ENCODE peak calls at places on chromosomes 13 and 19, in eight cellular contexts. C, Y, O, M, J, V, Q and P are unnamed samples.

GRCh38 chr19:56947206-56947605 is 106.7 kb upstream of the PEG3 start:
- DNase-seq in C (no peak), Y (no peak), O (no peak), M (no peak), J (no peak), V (no peak), Q (no peak), P (no peak)

GRCh38 chr19:43687660-43687997 is 17.7 kb upstream of the PLAUR start:
- DNase-seq in C (no peak), Y (no peak), O (no peak), M (no peak), J (no peak), V (no peak), Q (no peak), P (no peak)

GRCh38 chr13:98172570-98173405 is 4.3 kb downstream of the RNF113B start:
- DNase-seq in C (no peak), Y (no peak), O (peak), M (no peak), J (no peak), V (no peak), Q (no peak), P (no peak)

GRCh38 chr19:4889034-4889825 is 13.5 kb downstream of the ARRDC5 start:
- DNase-seq in C (no peak), Y (peak), O (peak), M (no peak), J (peak), V (no peak), Q (no peak), P (peak)

GRCh38 chr19:47280183-47280797 is 5.6 kb downstream of the INAFM1 start:
- DNase-seq in C (no peak), Y (no peak), O (peak), M (no peak), J (no peak), V (no peak), Q (no peak), P (no peak)

GRCh38 chr13:38262211-38262610 is 87.4 kb upstream of the UFM1 start:
- DNase-seq in C (no peak), Y (no peak), O (peak), M (no peak), J (peak), V (peak), Q (no peak), P (no peak)

GRCh38 chr19:17329061-17329767 is 5.4 kb downstream of the ANO8 start:
- DNase-seq in C (no peak), Y (no peak), O (no peak), M (no peak), J (no peak), V (no peak), Q (no peak), P (no peak)

GRCh38 chr19:9878511-9879196 is 43.5 kb downstream of the PIN1 start:
- DNase-seq in C (no peak), Y (no peak), O (peak), M (no peak), J (peak), V (no peak), Q (no peak), P (no peak)

GRCh38 chr19:45090034-45090433 is 2.9 kb upstream of the PPP1R37 start:
- DNase-seq in C (no peak), Y (no peak), O (no peak), M (no peak), J (no peak), V (no peak), Q (no peak), P (no peak)

GRCh38 chr13:33676700-33677048 is 141.3 kb upstream of the RFC3 start:
- DNase-seq in C (peak), Y (no peak), O (peak), M (peak), J (peak), V (peak), Q (no peak), P (peak)

GRCh38 chr19:39677931-39678889 is 22.5 kb downstream of the LGALS16 start:
- DNase-seq in C (peak), Y (peak), O (peak), M (no peak), J (no peak), V (no peak), Q (no peak), P (no peak)

GRCh38 chr13:40388617-40389016 is 277.8 kb downstream of the FOXO1 start:
- DNase-seq in C (peak), Y (no peak), O (peak), M (peak), J (peak), V (no peak), Q (no peak), P (peak)

GRCh38 chr13:21338156-21338555 is 120.9 kb downstream of the ZDHHC20 start:
- DNase-seq in C (no peak), Y (no peak), O (no peak), M (no peak), J (no peak), V (no peak), Q (no peak), P (no peak)

GRCh38 chr13:27171244-27171829 is at the start of gene USP12:
- DNase-seq in C (no peak), Y (no peak), O (no peak), M (no peak), J (no peak), V (no peak), Q (no peak), P (no peak)

GRCh38 chr19:40630571-40631160 is 29.5 kb downstream of the LTBP4 start:
- DNase-seq in C (no peak), Y (no peak), O (no peak), M (no peak), J (no peak), V (no peak), Q (no peak), P (no peak)

GRCh38 chr19:55526216-55527196 is 10.4 kb downstream of the SBK2 start:
- DNase-seq in C (peak), Y (peak), O (peak), M (peak), J (peak), V (no peak), Q (no peak), P (peak)

GRCh38 chr13:99875391-99875790 is 96.2 kb downstream of the ZIC5 start:
- DNase-seq in C (no peak), Y (no peak), O (no peak), M (no peak), J (no peak), V (no peak), Q (no peak), P (no peak)

GRCh38 chr13:34358811-34359513 is 541.0 kb downstream of the RFC3 start:
- DNase-seq in C (no peak), Y (peak), O (peak), M (no peak), J (peak), V (peak), Q (no peak), P (peak)

GRCh38 chr19:33866696-33867095 is 70.0 kb downstream of the KCTD15 start:
- DNase-seq in C (no peak), Y (no peak), O (no peak), M (no peak), J (no peak), V (no peak), Q (no peak), P (no peak)

GRCh38 chr13:27599845-27600553 is 20.3 kb downstream of the LNX2 start:
- DNase-seq in C (no peak), Y (peak), O (peak), M (no peak), J (peak), V (peak), Q (peak), P (peak)

GRCh38 chr13:112140366-112140765 is 73.4 kb downstream of the SOX1 start:
- DNase-seq in C (no peak), Y (peak), O (no peak), M (no peak), J (no peak), V (no peak), Q (no peak), P (no peak)

GRCh38 chr13:105220063-105220462 is 1315.4 kb downstream of the EFNB2 start:
- DNase-seq in C (no peak), Y (no peak), O (peak), M (no peak), J (peak), V (no peak), Q (no peak), P (no peak)

GRCh38 chr13:97460004-97460756 is 26.2 kb downstream of the RAP2A start:
- DNase-seq in C (no peak), Y (peak), O (peak), M (no peak), J (no peak), V (no peak), Q (no peak), P (no peak)

GRCh38 chr19:48926909-48927308 is 6.6 kb upstream of the DHDH start:
- DNase-seq in C (peak), Y (peak), O (peak), M (peak), J (peak), V (peak), Q (peak), P (peak)

GRCh38 chr19:47098608-47099007 is 15.0 kb downstream of the ZC3H4 start:
- DNase-seq in C (no peak), Y (no peak), O (no peak), M (no peak), J (no peak), V (no peak), Q (no peak), P (no peak)

GRCh38 chr19:44820648-44821609 is 12.0 kb downstream of the BCAM start:
- DNase-seq in C (no peak), Y (no peak), O (no peak), M (no peak), J (peak), V (no peak), Q (no peak), P (no peak)

GRCh38 chr13:30690282-30691188 is 44.8 kb upstream of the ALOX5AP start:
- DNase-seq in C (peak), Y (peak), O (peak), M (peak), J (peak), V (peak), Q (no peak), P (peak)

GRCh38 chr13:26017196-26017921 is 34.5 kb downstream of the SHISA2 start:
- DNase-seq in C (peak), Y (no peak), O (no peak), M (no peak), J (no peak), V (no peak), Q (no peak), P (no peak)

GRCh38 chr19:16370671-16371391 is 46.2 kb downstream of the KLF2 start:
- DNase-seq in C (no peak), Y (no peak), O (no peak), M (no peak), J (no peak), V (no peak), Q (no peak), P (no peak)

GRCh38 chr19:5827342-5827890 is 12.1 kb downstream of the FUT6 start:
- DNase-seq in C (no peak), Y (no peak), O (no peak), M (no peak), J (no peak), V (no peak), Q (no peak), P (no peak)

GRCh38 chr19:35044317-35045117 is 3.0 kb downstream of the HPN start:
- DNase-seq in C (no peak), Y (no peak), O (peak), M (peak), J (no peak), V (no peak), Q (no peak), P (peak)

GRCh38 chr13:101398191-101398590 is 18.1 kb downstream of the NALCN start:
- DNase-seq in C (no peak), Y (no peak), O (peak), M (no peak), J (peak), V (no peak), Q (no peak), P (peak)

GRCh38 chr13:51806571-51806970 is 2.6 kb upstream of the DHRS12 start:
- DNase-seq in C (no peak), Y (no peak), O (peak), M (no peak), J (peak), V (no peak), Q (no peak), P (peak)

GRCh38 chr13:87123987-87124784 is 547.0 kb upstream of the SLITRK5 start:
- DNase-seq in C (no peak), Y (peak), O (peak), M (no peak), J (peak), V (peak), Q (peak), P (peak)

DNA sequence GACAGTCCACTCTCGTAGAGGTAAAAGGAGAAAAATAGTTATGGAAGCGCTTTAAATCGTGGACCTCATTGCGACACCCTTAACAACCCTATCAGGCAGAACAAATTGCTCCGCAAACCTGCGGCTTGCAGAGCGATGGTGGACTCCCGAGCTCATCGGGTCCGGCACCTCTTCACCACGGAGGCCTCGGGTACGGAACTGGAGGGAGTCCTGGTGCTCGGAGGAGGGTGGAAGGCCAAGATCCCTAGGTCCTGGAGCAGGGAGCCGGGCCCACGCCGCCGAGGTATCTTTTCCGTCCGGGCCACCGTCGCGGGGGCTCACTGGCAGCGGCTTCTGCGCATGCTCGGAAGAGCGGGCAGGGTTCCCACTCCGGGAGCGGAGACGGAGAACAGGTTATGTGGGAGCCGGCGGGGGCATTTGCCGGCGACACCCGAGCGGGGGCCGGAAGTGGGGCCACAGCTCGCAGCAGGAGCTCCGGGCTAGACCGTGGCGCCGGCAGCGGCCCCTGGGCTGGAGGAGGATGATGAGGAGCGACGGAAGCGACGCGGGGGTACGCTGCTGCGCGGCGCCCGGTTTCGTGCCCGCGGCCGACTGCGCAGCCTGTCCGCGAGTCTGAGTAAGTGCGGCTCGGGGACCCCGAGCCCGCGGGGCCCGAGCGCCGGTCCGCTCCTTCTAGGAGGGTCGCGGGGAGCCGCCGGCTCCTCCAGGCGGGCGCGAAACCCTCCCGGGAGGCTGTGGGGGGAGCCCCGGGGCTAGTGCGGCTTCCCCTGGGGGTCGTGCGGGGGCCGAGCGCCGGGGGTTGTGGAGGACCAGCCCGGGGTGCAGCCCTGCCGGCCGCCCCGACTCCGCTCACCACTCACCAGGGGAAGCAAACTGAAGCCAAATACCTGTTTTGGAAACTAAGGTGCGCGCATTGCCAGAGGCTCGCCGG is at the start of gene ABHD13:
- DNase-seq in C (peak), Y (peak), O (peak), M (peak), J (peak), V (peak), Q (peak), P (peak)
- TF ChIP-seq CTCF in C (no peak), Y (no peak), O (no peak), M (no peak), J (no peak), V (no peak), Q (no peak), P (no peak)

DNA sequence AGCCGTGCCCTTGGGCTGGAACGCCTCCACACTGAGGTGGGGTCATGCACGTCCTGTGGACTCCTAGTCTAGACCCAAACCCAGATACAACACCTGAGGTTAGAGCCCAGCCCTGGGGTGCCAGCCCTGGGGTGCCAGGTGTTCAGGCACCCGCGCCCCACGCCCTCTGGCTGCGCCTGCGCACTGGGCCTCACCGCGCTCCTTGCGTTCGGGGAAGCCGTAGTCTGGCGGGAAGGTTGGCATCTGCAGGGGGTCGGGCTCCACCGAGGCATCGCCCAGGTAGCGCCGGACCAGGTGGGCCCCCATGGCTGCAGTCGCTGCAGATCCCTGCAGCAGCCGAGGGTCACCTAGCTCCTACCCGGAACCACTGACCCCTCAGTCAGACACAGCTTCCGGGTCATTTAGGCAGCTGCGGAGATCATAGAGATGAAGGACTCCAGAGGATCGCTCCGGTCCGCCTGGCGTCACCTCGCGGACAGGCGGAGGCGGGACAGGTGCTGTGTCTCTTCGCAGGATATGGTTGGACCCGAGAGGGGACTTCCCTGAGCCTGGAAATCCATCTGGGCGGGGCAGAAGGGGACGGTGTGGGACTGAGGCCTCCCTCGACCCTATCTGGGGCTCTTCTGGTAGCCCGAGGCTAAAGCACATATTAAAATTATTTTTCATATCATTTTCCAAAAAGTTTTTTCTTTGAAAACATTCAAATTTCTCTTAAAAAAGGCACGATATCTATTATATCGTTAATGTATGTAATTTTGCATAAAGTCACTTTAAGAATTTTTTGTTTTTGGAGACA is at the start of gene NDUFB7:
- DNase-seq in C (peak), Y (peak), O (peak), M (peak), J (peak), V (peak), Q (peak), P (peak)
- TF ChIP-seq CTCF in C (peak), Y (peak), O (peak), M (peak), J (peak), V (peak), Q (peak), P (peak)

GRCh38 chr19:19552811-19553210 is 14.7 kb downstream of the CILP2 start:
- DNase-seq in C (no peak), Y (no peak), O (peak), M (no peak), J (peak), V (no peak), Q (no peak), P (no peak)
- TF ChIP-seq CTCF in C (peak), Y (peak), O (peak), M (peak), J (peak), V (peak), Q (peak), P (peak)

GRCh38 chr13:110680852-110681251 is 25.1 kb downstream of the CARS2 start:
- DNase-seq in C (no peak), Y (peak), O (peak), M (no peak), J (no peak), V (no peak), Q (peak), P (peak)
- TF ChIP-seq CTCF in C (peak), Y (peak), O (peak), M (no peak), J (peak), V (peak), Q (peak), P (peak)

DNA sequence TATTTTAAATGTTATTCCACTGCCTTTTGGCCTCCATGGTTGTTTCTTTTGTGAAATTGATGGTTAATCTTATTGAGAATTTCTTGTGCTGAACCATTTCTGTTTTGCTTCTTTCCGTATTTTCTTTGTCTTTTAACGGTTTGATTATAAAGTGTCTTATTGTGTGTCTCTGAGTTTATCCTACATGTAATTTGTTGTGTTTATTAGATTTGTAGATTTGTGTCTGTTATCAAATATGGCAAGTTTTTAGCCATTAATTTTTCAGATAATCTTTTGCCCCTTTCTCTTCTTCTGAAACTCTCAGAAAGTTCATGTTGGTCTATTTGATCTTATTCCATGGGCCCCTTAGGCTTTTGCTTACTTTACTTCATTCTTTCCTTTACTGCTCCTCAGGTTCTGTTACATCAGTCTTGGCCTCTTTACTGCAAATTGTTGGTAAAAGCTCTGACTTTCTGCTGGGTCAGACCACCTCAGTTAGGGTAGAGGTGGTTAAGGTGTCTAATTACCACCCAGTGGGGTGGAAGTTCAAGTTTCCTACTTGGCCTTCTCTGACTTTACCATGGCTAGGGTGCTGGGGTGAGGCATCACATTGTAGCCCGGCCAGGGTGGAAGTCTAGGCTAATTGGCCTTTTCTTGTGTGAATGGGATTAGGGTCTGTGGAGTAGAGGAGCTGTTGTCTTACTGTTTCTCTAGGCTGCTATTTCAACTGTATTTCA is 58.3 kb downstream of the ZMYM2 start:
- DNase-seq in C (no peak), Y (no peak), O (no peak), M (no peak), J (no peak), V (no peak), Q (no peak), P (no peak)
- TF ChIP-seq CTCF in C (no peak), Y (no peak), O (no peak), M (no peak), J (no peak), V (no peak), Q (no peak), P (no peak)

GRCh38 chr19:15251749-15252397 is 19.6 kb upstream of the EPHX3 start:
- DNase-seq in C (peak), Y (peak), O (peak), M (peak), J (peak), V (peak), Q (no peak), P (peak)
- TF ChIP-seq CTCF in C (peak), Y (no peak), O (peak), M (no peak), J (peak), V (peak), Q (peak), P (peak)